ENCODE peak calls at places on chromosomes 3 and 15, in four cellular contexts. P, X, B and Q are unnamed samples.

GRCh38 chr15:27767918-27768640 is 331.0 kb downstream of the OCA2 start:
- DNase-seq in P (no peak), X (no peak), B (no peak), Q (no peak)

GRCh38 chr3:183896610-183897009 is 11.9 kb upstream of the PARL start:
- DNase-seq in P (no peak), X (no peak), B (no peak), Q (no peak)

GRCh38 chr15:32966512-32966911 is 228.0 kb downstream of the FMN1 start:
- DNase-seq in P (no peak), X (no peak), B (no peak), Q (no peak)

GRCh38 chr3:81891056-81891455 is 129.6 kb upstream of the GBE1 start:
- DNase-seq in P (no peak), X (no peak), B (no peak), Q (no peak)

GRCh38 chr3:15287565-15288330 is 44.6 kb downstream of the SH3BP5 start:
- DNase-seq in P (no peak), X (no peak), B (peak; percentile 43), Q (no peak)

GRCh38 chr3:107468782-107469181 is 54.0 kb upstream of the BBX start:
- DNase-seq in P (no peak), X (no peak), B (no peak), Q (no peak)

GRCh38 chr3:42688016-42688415 is 2.7 kb downstream of the KLHL40 start:
- DNase-seq in P (no peak), X (no peak), B (no peak), Q (no peak)

GRCh38 chr3:5123937-5124336 is 1.8 kb downstream of the ARL8B start:
- DNase-seq in P (no peak), X (no peak), B (no peak), Q (no peak)

GRCh38 chr3:39843440-39843839 is 34.0 kb downstream of the MYRIP start:
- DNase-seq in P (no peak), X (no peak), B (no peak), Q (no peak)

GRCh38 chr15:75561888-75562287 is 17.2 kb downstream of the PTPN9 start:
- DNase-seq in P (no peak), X (no peak), B (no peak), Q (no peak)

GRCh38 chr15:43241100-43241499 is 20.3 kb upstream of the EPB42 start:
- DNase-seq in P (no peak), X (no peak), B (no peak), Q (no peak)

GRCh38 chr3:127817331-127817821 is 4.9 kb downstream of the MGLL start:
- DNase-seq in P (no peak), X (no peak), B (no peak), Q (no peak)

GRCh38 chr15:72754096-72754495 is 29.5 kb downstream of the ADPGK start:
- DNase-seq in P (no peak), X (no peak), B (no peak), Q (no peak)

GRCh38 chr15:26971303-26972018 is 480 bp downstream of the GABRG3 start:
- DNase-seq in P (no peak), X (no peak), B (no peak), Q (no peak)

GRCh38 chr3:113495035-113495434 is 19.9 kb downstream of the SPICE1 start:
- DNase-seq in P (no peak), X (peak; percentile 32), B (no peak), Q (peak; percentile 48)

GRCh38 chr3:8851703-8852102 is 82.3 kb upstream of the OXTR start:
- DNase-seq in P (no peak), X (no peak), B (no peak), Q (no peak)

GRCh38 chr15:96969892-96970710 is 639.6 kb downstream of the NR2F2 start:
- DNase-seq in P (no peak), X (no peak), B (no peak), Q (no peak)

GRCh38 chr3:133733226-133733625 is 13.0 kb upstream of the TF start:
- DNase-seq in P (no peak), X (no peak), B (no peak), Q (no peak)

GRCh38 chr3:197260491-197261163 is 37.8 kb downstream of the DLG1 start:
- DNase-seq in P (no peak), X (no peak), B (no peak), Q (no peak)

GRCh38 chr15:88680241-88680910 is 41.6 kb downstream of the ISG20 start:
- DNase-seq in P (no peak), X (no peak), B (no peak), Q (no peak)

GRCh38 chr15:73927003-73927475 is 777 bp downstream of the LOXL1 start:
- DNase-seq in P (peak; percentile 70), X (peak; percentile 20), B (peak; percentile 86), Q (no peak)

GRCh38 chr3:122680381-122681293 is at the start of gene PARP14:
- DNase-seq in P (peak; percentile 65), X (peak; percentile 74), B (peak; percentile 79), Q (peak; percentile 47)

GRCh38 chr3:122678496-122678895 is 2.1 kb upstream of the PARP14 start:
- DNase-seq in P (no peak), X (no peak), B (no peak), Q (no peak)

GRCh38 chr3:122677261-122677660 is 3.4 kb upstream of the PARP14 start:
- DNase-seq in P (no peak), X (no peak), B (no peak), Q (no peak)

GRCh38 chr3:122679467-122680291 is 960 bp upstream of the PARP14 start:
- DNase-seq in P (no peak), X (peak; percentile 46), B (peak; percentile 36), Q (no peak)

GRCh38 chr3:122679085-122679466 is 1.6 kb upstream of the PARP14 start:
- DNase-seq in P (peak; percentile 68), X (peak; percentile 88), B (peak; percentile 84), Q (peak; percentile 85)
- H3K27ac ChIP-seq in P (peak overlapping the region; percentile 96), X (peak overlapping the region; percentile 92), B (peak overlapping the region; percentile 98), Q (peak overlapping the region; percentile 95)

DNA sequence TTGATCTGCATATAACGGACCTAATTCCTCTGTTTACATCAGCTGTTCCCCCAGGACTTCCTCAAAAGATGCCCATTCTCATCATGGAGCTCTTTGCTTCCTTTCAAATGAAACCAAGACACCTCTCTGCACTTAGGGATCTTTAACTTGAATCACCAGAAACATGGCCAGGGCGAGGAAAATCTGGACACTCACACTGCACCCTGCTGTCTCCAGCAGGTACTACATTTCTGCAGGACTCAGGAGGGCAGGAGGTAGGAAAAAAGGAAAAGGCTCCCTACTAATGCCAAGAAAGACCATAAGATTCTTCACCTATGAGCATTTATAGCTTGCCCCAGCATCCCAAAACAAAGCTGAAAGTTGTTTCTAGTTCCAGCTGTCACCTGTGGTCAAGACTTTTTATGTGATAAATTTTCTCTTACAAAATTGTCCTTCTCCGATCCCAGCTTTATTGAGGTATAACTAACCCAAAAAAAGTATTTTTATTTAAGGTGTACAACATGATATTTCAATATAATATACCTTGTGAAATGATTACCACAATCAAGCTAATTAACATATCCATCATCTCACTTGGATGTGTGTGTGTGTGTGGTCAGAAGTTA is 87.3 kb upstream of the C15orf61 start:
- DNase-seq in P (no peak), X (no peak), B (peak; percentile 64), Q (no peak)
- TF ChIP-seq CTCF in P (peak; percentile 43), X (peak; percentile 67), B (peak; percentile 68), Q (peak; percentile 49)

DNA sequence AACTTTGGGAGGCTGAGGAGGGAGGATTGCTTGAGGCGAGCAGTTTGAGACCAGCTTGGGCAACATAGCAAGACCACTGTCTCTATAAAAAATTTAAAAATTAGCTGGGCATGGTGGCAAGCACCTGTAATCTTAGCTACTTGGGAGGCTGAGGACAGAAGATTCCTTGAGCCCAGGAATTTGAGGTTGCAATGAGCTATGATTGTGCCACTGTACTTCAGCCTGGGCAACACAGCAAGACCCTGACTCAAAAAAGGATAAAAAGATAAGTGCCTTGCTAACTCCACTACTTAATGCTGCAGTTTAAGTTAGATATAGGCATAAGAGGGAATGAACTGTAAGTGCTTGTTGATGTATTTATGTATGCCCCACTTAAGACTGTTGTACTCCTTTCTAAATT is 102.2 kb downstream of the P3H2 start:
- DNase-seq in P (no peak), X (no peak), B (no peak), Q (no peak)
- H3K4me1 ChIP-seq in P (no peaks in the 10 kb centered on the region), X (no peaks in the 10 kb centered on the region), B (no peaks in the 10 kb centered on the region), Q (no peaks in the 10 kb centered on the region)

DNA sequence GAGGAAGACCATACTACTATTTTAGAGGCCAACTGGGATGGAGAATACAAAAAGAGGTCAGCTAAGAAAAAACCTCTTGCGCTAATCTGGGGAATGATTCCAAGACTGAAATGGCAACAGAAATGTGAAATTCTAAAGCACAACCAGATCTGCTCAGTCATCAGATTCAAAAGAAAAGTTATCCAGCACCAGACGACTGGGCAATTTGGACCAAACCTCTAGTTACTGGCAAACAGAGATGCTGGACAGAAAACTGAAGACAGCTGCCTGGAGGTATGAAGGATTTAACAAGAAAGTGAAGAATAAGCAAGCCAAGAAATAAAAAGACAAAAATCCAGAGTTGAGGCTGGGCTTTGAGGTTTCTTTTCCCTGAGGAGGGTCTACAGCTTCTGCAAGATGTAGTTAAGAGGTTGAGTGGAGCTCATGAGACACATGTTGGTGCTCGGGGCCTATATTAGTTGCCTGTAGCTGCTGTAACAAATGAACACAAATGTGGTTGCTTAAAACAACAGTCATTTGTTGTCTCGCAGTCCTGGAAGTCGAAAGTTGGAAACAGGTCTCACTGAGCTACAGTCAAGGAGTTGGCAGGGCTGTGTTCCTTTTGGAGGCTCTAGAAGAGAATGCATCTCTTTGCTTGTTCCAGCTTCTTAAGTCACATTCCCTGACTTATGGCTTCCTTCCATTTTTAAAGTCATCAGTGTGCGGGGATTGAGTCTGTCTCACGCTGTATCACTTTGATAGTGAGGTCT is 119.8 kb downstream of the ATP10A start:
- DNase-seq in P (no peak), X (no peak), B (no peak), Q (no peak)
- H3K27ac ChIP-seq in P (no peak overlapping the region), X (no peak overlapping the region), B (no peak overlapping the region), Q (no peak overlapping the region)

GRCh38 chr3:185527364-185527763 is 25.0 kb downstream of the LIPH start:
- DNase-seq in P (no peak), X (no peak), B (peak; percentile 52), Q (no peak)
- TF ChIP-seq CTCF in P (no peak), X (no peak), B (no peak), Q (no peak)